ENCODE peak calls at places on chromosome 13, in ten cellular contexts. V, M, F, Y, T, E, G, X, D and L are unnamed samples.

GRCh38 chr13:110559429-110559943 is 2.0 kb downstream of the RAB20 start:
- DNase-seq in V (peak; percentile 62), M (peak; percentile 15), F (no peak), Y (peak; percentile 76), T (peak; percentile 76), E (peak; percentile 80), G (peak; percentile 64), X (no peak), D (peak; percentile 47), L (no peak)

GRCh38 chr13:27765650-27766049 is 26.6 kb upstream of the GSX1 start:
- DNase-seq in V (no peak), M (no peak), F (no peak), Y (no peak), T (no peak), E (no peak), G (no peak), X (no peak), D (no peak), L (no peak)

GRCh38 chr13:73063166-73063565 is 4.4 kb downstream of the KLF5 start:
- DNase-seq in V (no peak), M (no peak), F (no peak), Y (no peak), T (no peak), E (no peak), G (no peak), X (no peak), D (no peak), L (no peak)

GRCh38 chr13:79273045-79273444 is 133.0 kb downstream of the RBM26 start:
- DNase-seq in V (no peak), M (no peak), F (no peak), Y (no peak), T (no peak), E (no peak), G (no peak), X (no peak), D (no peak), L (peak; percentile 2)

GRCh38 chr13:75416327-75417005 is 65.5 kb downstream of the TBC1D4 start:
- DNase-seq in V (no peak), M (no peak), F (no peak), Y (no peak), T (no peak), E (no peak), G (no peak), X (no peak), D (no peak), L (no peak)

GRCh38 chr13:25095862-25096453 is at the start of gene PABPC3:
- DNase-seq in V (no peak), M (peak; percentile 6), F (no peak), Y (no peak), T (no peak), E (no peak), G (no peak), X (no peak), D (peak; percentile 1), L (no peak)

GRCh38 chr13:44404261-44405139 is 30.9 kb downstream of the SERP2 start:
- DNase-seq in V (no peak), M (no peak), F (no peak), Y (peak; percentile 65), T (no peak), E (no peak), G (no peak), X (no peak), D (no peak), L (peak; percentile 26)

GRCh38 chr13:49302817-49303216 is 55.1 kb downstream of the CDADC1 start:
- DNase-seq in V (no peak), M (no peak), F (no peak), Y (no peak), T (no peak), E (no peak), G (no peak), X (no peak), D (no peak), L (no peak)

GRCh38 chr13:50457430-50458393 is 385.8 kb downstream of the DLEU7 start:
- DNase-seq in V (no peak), M (no peak), F (no peak), Y (no peak), T (no peak), E (no peak), G (no peak), X (no peak), D (no peak), L (no peak)

GRCh38 chr13:101624210-101624922 is 171.9 kb downstream of the ITGBL1 start:
- DNase-seq in V (peak; percentile 11), M (peak; percentile 43), F (no peak), Y (no peak), T (no peak), E (no peak), G (no peak), X (no peak), D (no peak), L (no peak)
- H3K4me3 ChIP-seq in V (no peak overlapping the region), M (no peak overlapping the region), F (peak overlapping the region; percentile 10), Y (no peak overlapping the region), T (peak overlapping the region; percentile 36), E (no peak overlapping the region), G (peak overlapping the region; percentile 12), X (no peak overlapping the region), D (no peak overlapping the region), L (no peak overlapping the region)

DNA sequence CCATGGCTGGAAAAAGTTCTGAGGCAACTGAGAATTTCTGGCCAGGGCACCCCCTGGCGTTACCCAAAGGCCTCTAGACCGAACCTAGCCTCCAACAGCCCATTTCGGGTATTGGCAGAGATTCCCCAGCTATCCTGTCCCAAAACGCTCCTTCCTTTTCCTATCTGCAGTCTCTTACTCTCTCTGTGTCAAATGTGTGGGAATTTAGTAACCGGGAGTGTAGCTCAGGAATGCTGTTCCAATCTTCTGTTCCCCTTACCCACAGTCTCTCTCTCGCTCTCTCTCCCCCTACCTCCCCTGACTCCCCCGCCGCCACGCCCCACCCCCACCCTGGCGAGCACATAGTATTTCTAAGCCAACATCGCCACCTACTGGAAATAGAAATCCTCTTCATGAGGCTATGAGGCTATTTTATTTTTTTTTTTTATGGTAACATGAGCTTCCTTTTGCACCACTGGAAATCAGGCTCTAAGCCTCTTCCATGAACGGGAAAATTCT is 27.0 kb downstream of the OXGR1 start:
- DNase-seq in V (no peak), M (no peak), F (no peak), Y (no peak), T (no peak), E (no peak), G (no peak), X (no peak), D (no peak), L (peak; percentile 60)
- H3K4me3 ChIP-seq in V (no peak overlapping the region), M (no peak overlapping the region), F (no peak overlapping the region), Y (no peak overlapping the region), T (no peak overlapping the region), E (no peak overlapping the region), G (peak overlapping the region; percentile 14), X (no peak overlapping the region), D (no peak overlapping the region), L (peak overlapping the region; percentile 11)

DNA sequence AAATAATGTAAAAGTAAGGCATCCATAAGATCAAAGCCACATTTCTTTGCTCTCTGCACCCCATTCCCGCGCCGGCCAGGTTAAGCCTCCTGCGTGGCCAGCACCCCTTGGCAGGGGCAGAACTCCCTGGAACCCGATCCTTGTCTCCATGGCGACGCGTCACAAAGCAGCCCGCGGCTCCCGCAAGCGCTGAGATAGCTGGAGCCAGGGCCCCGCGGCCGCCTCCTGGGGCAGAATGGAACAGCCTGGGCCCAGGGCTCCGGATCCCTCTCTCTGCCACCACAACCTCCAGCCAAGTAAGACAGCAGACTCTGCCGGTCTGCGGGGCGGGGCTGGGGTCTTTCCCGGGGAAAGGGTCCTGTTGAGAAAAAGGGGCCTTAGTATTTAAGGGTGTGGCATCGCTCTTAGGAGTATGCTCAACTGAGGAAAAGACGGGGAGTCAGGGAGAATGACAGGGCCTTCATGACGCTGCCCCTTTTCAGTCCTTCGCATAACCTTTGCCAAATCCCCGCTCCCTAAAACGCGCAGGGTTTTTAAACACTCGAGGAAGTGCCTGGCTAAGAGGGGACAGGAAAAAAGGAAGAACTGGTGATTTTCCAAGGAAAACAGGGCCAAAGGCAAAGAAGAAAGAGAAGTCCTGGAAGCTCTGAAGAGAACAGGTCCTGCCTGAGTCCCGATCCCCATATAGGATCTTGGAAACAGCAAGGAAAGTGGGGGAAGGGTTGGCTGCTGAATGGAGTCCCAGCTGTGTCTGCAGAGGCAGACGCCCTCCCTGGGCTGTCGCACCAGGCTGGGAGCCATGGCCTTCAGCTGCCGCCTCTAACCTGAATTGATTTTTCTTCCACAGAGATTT is at the start of gene TEX26:
- DNase-seq in V (no peak), M (peak; percentile 38), F (no peak), Y (no peak), T (no peak), E (no peak), G (no peak), X (peak; percentile 44), D (no peak), L (no peak)
- H3K4me3 ChIP-seq in V (no peak within 1 kb of the TSS), M (no peak within 1 kb of the TSS), F (no peak within 1 kb of the TSS), Y (no peak within 1 kb of the TSS), T (no peak within 1 kb of the TSS), E (no peak within 1 kb of the TSS), G (no peak within 1 kb of the TSS), X (no peak within 1 kb of the TSS), D (no peak within 1 kb of the TSS), L (no peak within 1 kb of the TSS)

GRCh38 chr13:59743195-59743594 is 420.5 kb downstream of the DIAPH3 start:
- DNase-seq in V (peak; percentile 1), M (no peak), F (no peak), Y (no peak), T (no peak), E (no peak), G (no peak), X (peak; percentile 23), D (no peak), L (no peak)

GRCh38 chr13:59744747-59745394 is 418.9 kb downstream of the DIAPH3 start:
- DNase-seq in V (peak; percentile 26), M (peak; percentile 54), F (no peak), Y (no peak), T (no peak), E (no peak), G (no peak), X (no peak), D (peak; percentile 11), L (no peak)

GRCh38 chr13:59745395-59745788 is 418.3 kb downstream of the DIAPH3 start:
- DNase-seq in V (peak; percentile 78), M (peak; percentile 39), F (no peak), Y (no peak), T (no peak), E (no peak), G (no peak), X (peak; percentile 56), D (peak; percentile 41), L (no peak)

GRCh38 chr13:59747529-59747928 is 416.2 kb downstream of the DIAPH3 start:
- DNase-seq in V (no peak), M (no peak), F (no peak), Y (no peak), T (no peak), E (no peak), G (no peak), X (no peak), D (no peak), L (no peak)

DNA sequence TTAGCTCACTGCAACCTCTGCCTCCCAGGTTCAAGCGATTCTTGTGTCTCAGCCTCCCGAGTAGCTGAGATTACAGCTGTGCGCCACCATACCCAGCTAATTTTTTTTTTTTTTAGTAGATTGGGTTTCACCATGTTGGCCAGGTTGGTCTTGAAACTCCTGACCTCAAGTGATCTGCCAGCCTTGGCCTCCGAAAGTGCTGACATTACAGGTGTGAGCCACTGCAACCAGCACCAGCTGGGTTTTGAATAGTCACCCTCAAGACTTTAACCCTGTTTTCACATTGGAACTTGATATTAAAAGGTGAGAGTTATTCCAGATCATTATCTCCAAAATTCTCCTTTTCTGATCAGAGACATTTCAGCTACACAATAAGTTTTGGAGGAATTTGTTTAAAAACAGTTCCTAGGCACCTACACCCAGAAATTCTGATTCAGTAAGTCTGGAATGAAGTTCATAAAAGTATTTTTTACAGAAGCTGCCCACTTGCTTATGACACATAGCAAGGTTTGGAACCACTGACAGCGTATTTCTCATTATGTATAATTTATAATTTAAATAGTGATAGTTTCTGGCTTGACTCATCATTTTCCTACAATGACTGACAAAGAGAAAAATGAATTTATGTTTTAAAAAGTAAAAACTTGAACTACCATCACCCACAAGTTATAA is 417.3 kb downstream of the DIAPH3 start:
- DNase-seq in V (peak; percentile 62), M (peak; percentile 47), F (no peak), Y (no peak), T (no peak), E (no peak), G (no peak), X (peak; percentile 84), D (peak; percentile 77), L (no peak)
- H3K4me3 ChIP-seq in V (no peak overlapping the region), M (no peak overlapping the region), F (no peak overlapping the region), Y (no peak overlapping the region), T (no peak overlapping the region), E (no peak overlapping the region), G (no peak overlapping the region), X (no peak overlapping the region), D (no peak overlapping the region), L (no peak overlapping the region)